ENCODE peak calls at places on chromosome 3, in six cellular contexts. One of them, this sample, is unnamed.

GRCh38 chr3:123559040-123559861 is 25.6 kb downstream of the HACD2 start:
- DNase-seq in astrocyte: peak
- DNase-seq in body of pancreas: peak
- DNase-seq in fibroblast of lung: peak
- DNase-seq in left ventricle myocardium inferior: no peak
- DNase-seq in neural progenitor cell: peak
- DNase-seq in this sample: peak

GRCh38 chr3:29412117-29412516 is 131.2 kb downstream of the RBMS3 start:
- DNase-seq in astrocyte: peak
- DNase-seq in body of pancreas: no peak
- DNase-seq in fibroblast of lung: peak
- DNase-seq in left ventricle myocardium inferior: no peak
- DNase-seq in neural progenitor cell: no peak
- DNase-seq in this sample: no peak

GRCh38 chr3:108305484-108306172 is 9.3 kb downstream of the HHLA2 start:
- DNase-seq in astrocyte: no peak
- DNase-seq in body of pancreas: peak
- DNase-seq in fibroblast of lung: no peak
- DNase-seq in left ventricle myocardium inferior: no peak
- DNase-seq in neural progenitor cell: no peak
- DNase-seq in this sample: no peak

GRCh38 chr3:38168988-38169363 is 3.6 kb downstream of the OXSR1 start:
- DNase-seq in astrocyte: peak
- DNase-seq in body of pancreas: no peak
- DNase-seq in fibroblast of lung: peak
- DNase-seq in left ventricle myocardium inferior: no peak
- DNase-seq in neural progenitor cell: no peak
- DNase-seq in this sample: no peak

GRCh38 chr3:123629747-123630047 is 44.8 kb upstream of the HACD2 start:
- DNase-seq in astrocyte: no peak
- DNase-seq in body of pancreas: no peak
- DNase-seq in fibroblast of lung: no peak
- DNase-seq in left ventricle myocardium inferior: no peak
- DNase-seq in neural progenitor cell: no peak
- DNase-seq in this sample: no peak

GRCh38 chr3:14424711-14425573 is 22.5 kb downstream of the SLC6A6 start:
- DNase-seq in astrocyte: no peak
- DNase-seq in body of pancreas: no peak
- DNase-seq in fibroblast of lung: peak
- DNase-seq in left ventricle myocardium inferior: no peak
- DNase-seq in neural progenitor cell: no peak
- DNase-seq in this sample: no peak

GRCh38 chr3:128107809-128108208 is 15.8 kb downstream of the RUVBL1 start:
- DNase-seq in astrocyte: peak
- DNase-seq in body of pancreas: no peak
- DNase-seq in fibroblast of lung: peak
- DNase-seq in left ventricle myocardium inferior: peak
- DNase-seq in neural progenitor cell: no peak
- DNase-seq in this sample: no peak

GRCh38 chr3:4313606-4314308 is 10.6 kb downstream of the SETMAR start:
- DNase-seq in astrocyte: no peak
- DNase-seq in body of pancreas: no peak
- DNase-seq in fibroblast of lung: peak
- DNase-seq in left ventricle myocardium inferior: no peak
- DNase-seq in neural progenitor cell: no peak
- DNase-seq in this sample: peak

GRCh38 chr3:150227839-150228238 is 180.3 kb upstream of the TSC22D2 start:
- DNase-seq in astrocyte: no peak
- DNase-seq in body of pancreas: peak
- DNase-seq in fibroblast of lung: peak
- DNase-seq in left ventricle myocardium inferior: no peak
- DNase-seq in neural progenitor cell: peak
- DNase-seq in this sample: peak

GRCh38 chr3:98670020-98670419 is 76.6 kb upstream of the CPOX start:
- DNase-seq in astrocyte: peak
- DNase-seq in body of pancreas: no peak
- DNase-seq in fibroblast of lung: peak
- DNase-seq in left ventricle myocardium inferior: no peak
- DNase-seq in neural progenitor cell: no peak
- DNase-seq in this sample: no peak

GRCh38 chr3:13459605-13460340 is 20.3 kb upstream of the HDAC11 start:
- DNase-seq in astrocyte: no peak
- DNase-seq in body of pancreas: no peak
- DNase-seq in fibroblast of lung: no peak
- DNase-seq in left ventricle myocardium inferior: no peak
- DNase-seq in neural progenitor cell: no peak
- DNase-seq in this sample: no peak

GRCh38 chr3:182139627-182140357 is 428.1 kb downstream of the SOX2 start:
- DNase-seq in astrocyte: no peak
- DNase-seq in body of pancreas: no peak
- DNase-seq in fibroblast of lung: no peak
- DNase-seq in left ventricle myocardium inferior: no peak
- DNase-seq in neural progenitor cell: no peak
- DNase-seq in this sample: no peak
- TF ChIP-seq CTCF in astrocyte: no peak
- TF ChIP-seq CTCF in body of pancreas: no peak
- TF ChIP-seq CTCF in fibroblast of lung: no peak
- TF ChIP-seq CTCF in left ventricle myocardium inferior: no peak
- TF ChIP-seq CTCF in neural progenitor cell: peak
- TF ChIP-seq CTCF in this sample: no peak

DNA sequence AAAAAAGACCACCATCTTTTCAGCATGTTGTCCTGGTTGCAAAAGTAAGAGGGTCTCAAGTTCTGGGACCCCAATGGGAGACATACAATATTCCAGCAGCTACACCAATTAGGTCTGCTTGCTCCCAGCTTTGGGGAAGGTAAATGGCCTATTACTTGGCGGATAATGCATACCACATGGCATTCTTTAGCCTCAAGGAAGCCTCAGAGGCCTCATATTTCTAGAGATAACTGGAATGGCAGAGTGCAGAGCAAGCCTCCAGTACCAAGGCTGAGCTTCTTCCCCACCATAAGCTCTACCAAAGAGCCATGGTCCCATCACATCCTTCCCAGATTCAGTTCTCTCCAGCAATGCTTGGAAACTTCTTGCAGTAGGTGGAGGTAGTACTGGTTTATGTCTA is 493.8 kb downstream of the SHQ1 start:
- DNase-seq in astrocyte: no peak
- DNase-seq in body of pancreas: no peak
- DNase-seq in fibroblast of lung: no peak
- DNase-seq in left ventricle myocardium inferior: no peak
- DNase-seq in neural progenitor cell: no peak
- DNase-seq in this sample: no peak
- TF ChIP-seq CTCF in astrocyte: no peak
- TF ChIP-seq CTCF in body of pancreas: no peak
- TF ChIP-seq CTCF in fibroblast of lung: no peak
- TF ChIP-seq CTCF in left ventricle myocardium inferior: no peak
- TF ChIP-seq CTCF in neural progenitor cell: no peak
- TF ChIP-seq CTCF in this sample: no peak

GRCh38 chr3:28286595-28286994 is 45.2 kb downstream of the CMC1 start:
- DNase-seq in astrocyte: peak
- DNase-seq in body of pancreas: no peak
- DNase-seq in fibroblast of lung: peak
- DNase-seq in left ventricle myocardium inferior: no peak
- DNase-seq in neural progenitor cell: peak
- DNase-seq in this sample: no peak
- TF ChIP-seq CTCF in astrocyte: peak
- TF ChIP-seq CTCF in body of pancreas: peak
- TF ChIP-seq CTCF in fibroblast of lung: peak
- TF ChIP-seq CTCF in left ventricle myocardium inferior: peak
- TF ChIP-seq CTCF in neural progenitor cell: peak
- TF ChIP-seq CTCF in this sample: peak

GRCh38 chr3:20038679-20039078 is 1.6 kb upstream of the KAT2B start:
- DNase-seq in astrocyte: no peak
- DNase-seq in body of pancreas: no peak
- DNase-seq in fibroblast of lung: no peak
- DNase-seq in left ventricle myocardium inferior: no peak
- DNase-seq in neural progenitor cell: no peak
- DNase-seq in this sample: no peak

GRCh38 chr3:20039765-20040475 is at the start of gene KAT2B:
- DNase-seq in astrocyte: peak
- DNase-seq in body of pancreas: peak
- DNase-seq in fibroblast of lung: peak
- DNase-seq in left ventricle myocardium inferior: peak
- DNase-seq in neural progenitor cell: peak
- DNase-seq in this sample: peak

GRCh38 chr3:20037255-20037996 is 2.8 kb upstream of the KAT2B start:
- DNase-seq in astrocyte: no peak
- DNase-seq in body of pancreas: no peak
- DNase-seq in fibroblast of lung: no peak
- DNase-seq in left ventricle myocardium inferior: no peak
- DNase-seq in neural progenitor cell: no peak
- DNase-seq in this sample: no peak

GRCh38 chr3:20040476-20041196 is 390 bp downstream of the KAT2B start:
- DNase-seq in astrocyte: peak
- DNase-seq in body of pancreas: peak
- DNase-seq in fibroblast of lung: peak
- DNase-seq in left ventricle myocardium inferior: peak
- DNase-seq in neural progenitor cell: peak
- DNase-seq in this sample: peak

GRCh38 chr3:20039082-20039764 is 1.0 kb upstream of the KAT2B start:
- DNase-seq in astrocyte: no peak
- DNase-seq in body of pancreas: no peak
- DNase-seq in fibroblast of lung: no peak
- DNase-seq in left ventricle myocardium inferior: no peak
- DNase-seq in neural progenitor cell: peak
- DNase-seq in this sample: no peak
- TF ChIP-seq CTCF in astrocyte: no peak
- TF ChIP-seq CTCF in body of pancreas: no peak
- TF ChIP-seq CTCF in fibroblast of lung: no peak
- TF ChIP-seq CTCF in left ventricle myocardium inferior: no peak
- TF ChIP-seq CTCF in neural progenitor cell: no peak
- TF ChIP-seq CTCF in this sample: no peak

GRCh38 chr3:66080167-66080566 is 41.4 kb upstream of the MAGI1 start:
- DNase-seq in astrocyte: no peak
- DNase-seq in body of pancreas: no peak
- DNase-seq in fibroblast of lung: no peak
- DNase-seq in left ventricle myocardium inferior: no peak
- DNase-seq in neural progenitor cell: no peak
- DNase-seq in this sample: no peak

GRCh38 chr3:66082679-66083078 is 44.0 kb upstream of the MAGI1 start:
- DNase-seq in astrocyte: no peak
- DNase-seq in body of pancreas: no peak
- DNase-seq in fibroblast of lung: no peak
- DNase-seq in left ventricle myocardium inferior: no peak
- DNase-seq in neural progenitor cell: no peak
- DNase-seq in this sample: no peak

GRCh38 chr3:66077973-66078372 is 39.3 kb upstream of the MAGI1 start:
- DNase-seq in astrocyte: no peak
- DNase-seq in body of pancreas: no peak
- DNase-seq in fibroblast of lung: no peak
- DNase-seq in left ventricle myocardium inferior: no peak
- DNase-seq in neural progenitor cell: no peak
- DNase-seq in this sample: no peak

GRCh38 chr3:66083096-66083960 is 44.6 kb upstream of the MAGI1 start:
- DNase-seq in astrocyte: no peak
- DNase-seq in body of pancreas: no peak
- DNase-seq in fibroblast of lung: peak
- DNase-seq in left ventricle myocardium inferior: no peak
- DNase-seq in neural progenitor cell: no peak
- DNase-seq in this sample: no peak

GRCh38 chr3:66083961-66084270 is 45.2 kb upstream of the MAGI1 start:
- DNase-seq in astrocyte: no peak
- DNase-seq in body of pancreas: no peak
- DNase-seq in fibroblast of lung: no peak
- DNase-seq in left ventricle myocardium inferior: no peak
- DNase-seq in neural progenitor cell: no peak
- DNase-seq in this sample: peak
- TF ChIP-seq CTCF in astrocyte: no peak
- TF ChIP-seq CTCF in body of pancreas: no peak
- TF ChIP-seq CTCF in fibroblast of lung: no peak
- TF ChIP-seq CTCF in left ventricle myocardium inferior: no peak
- TF ChIP-seq CTCF in neural progenitor cell: no peak
- TF ChIP-seq CTCF in this sample: no peak

DNA sequence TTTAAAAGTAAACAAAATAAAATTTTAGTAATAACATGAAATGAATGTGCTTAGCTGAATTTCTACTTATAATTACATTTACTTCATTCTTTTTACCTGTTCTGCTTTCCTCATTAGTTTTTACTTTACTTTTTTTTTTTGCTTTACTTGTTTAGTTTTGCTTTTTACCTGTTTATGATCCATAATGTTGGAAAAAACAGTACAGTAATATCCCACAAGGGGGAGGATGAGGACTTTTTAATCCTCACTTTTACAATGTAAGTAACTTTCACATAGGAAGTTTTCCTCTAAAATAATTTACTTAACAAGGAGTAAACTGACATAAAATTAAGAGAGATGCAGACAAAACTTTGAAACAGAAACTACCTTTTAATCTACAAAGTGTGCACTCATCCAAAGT is 268.7 kb downstream of the TBC1D5 start:
- DNase-seq in astrocyte: no peak
- DNase-seq in body of pancreas: no peak
- DNase-seq in fibroblast of lung: no peak
- DNase-seq in left ventricle myocardium inferior: no peak
- DNase-seq in neural progenitor cell: no peak
- DNase-seq in this sample: no peak
- TF ChIP-seq CTCF in astrocyte: peak
- TF ChIP-seq CTCF in body of pancreas: no peak
- TF ChIP-seq CTCF in fibroblast of lung: peak
- TF ChIP-seq CTCF in left ventricle myocardium inferior: peak
- TF ChIP-seq CTCF in neural progenitor cell: no peak
- TF ChIP-seq CTCF in this sample: no peak

DNA sequence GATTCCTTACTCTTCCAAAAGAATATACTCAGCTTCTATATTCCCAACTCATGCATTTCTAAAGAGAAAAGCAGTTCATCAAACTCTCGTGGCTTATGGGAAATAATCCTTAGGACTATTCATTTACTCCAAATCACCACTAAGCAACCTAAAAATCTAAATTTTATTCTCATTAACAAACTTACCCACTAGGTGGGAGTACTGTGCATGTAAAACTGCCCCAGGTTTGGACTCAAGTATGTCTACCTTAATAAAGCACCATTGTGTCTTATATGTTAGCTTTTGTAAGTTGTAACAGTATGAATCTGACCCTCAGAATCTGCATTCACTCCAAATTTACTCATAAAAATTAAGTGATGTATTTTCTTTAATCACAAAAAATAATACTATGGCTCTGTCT is 25.3 kb downstream of the RAD18 start:
- DNase-seq in astrocyte: peak
- DNase-seq in body of pancreas: no peak
- DNase-seq in fibroblast of lung: peak
- DNase-seq in left ventricle myocardium inferior: no peak
- DNase-seq in neural progenitor cell: peak
- DNase-seq in this sample: no peak
- TF ChIP-seq CTCF in astrocyte: peak
- TF ChIP-seq CTCF in body of pancreas: no peak
- TF ChIP-seq CTCF in fibroblast of lung: peak
- TF ChIP-seq CTCF in left ventricle myocardium inferior: no peak
- TF ChIP-seq CTCF in neural progenitor cell: peak
- TF ChIP-seq CTCF in this sample: peak

This sample was measured in brain microvascular endothelial cell.